ENCODE peak calls at places on chromosomes 1 and 21, in nine cellular contexts. E is K562, N is stomach, T is H1, J is SK-N-SH, U is SK-N-MC, G is transverse colon, S is upper lobe of left lung, B is HepG2. R is an unnamed sample.

GRCh38 chr1:212743901-212744475 is 44.3 kb upstream of the BATF3 start:
- DNase-seq in T (no peak), G (no peak), B (no peak), E (no peak), U (no peak), S (no peak), J (no peak), N (no peak), R (no peak)

GRCh38 chr1:160367516-160367900 is 637 bp downstream of the NHLH1 start:
- DNase-seq in U (no peak), E (no peak), S (no peak), J (no peak), N (no peak), G (no peak), B (no peak), T (no peak), R (no peak)

GRCh38 chr1:221035680-221036153 is 156.5 kb downstream of the HLX start:
- DNase-seq in T (no peak), E (peak), G (no peak), U (no peak), S (no peak), B (no peak), N (no peak), J (no peak), R (peak)

GRCh38 chr1:176517484-176517883 is 54.5 kb downstream of the PAPPA2 start:
- DNase-seq in N (no peak), S (no peak), G (no peak), E (peak), T (no peak), B (no peak), U (peak), J (peak), R (peak)

GRCh38 chr1:199124351-199124750 is 485.5 kb downstream of the PTPRC start:
- DNase-seq in N (no peak), U (no peak), G (no peak), T (no peak), E (no peak), B (no peak), J (no peak), S (no peak), R (no peak)

GRCh38 chr1:5164155-5164554 is 509.7 kb downstream of the AJAP1 start:
- DNase-seq in G (no peak), B (no peak), S (no peak), U (no peak), T (no peak), E (no peak), J (no peak), N (no peak), R (no peak)

GRCh38 chr1:92922378-92923035 is 38.8 kb downstream of the DIPK1A start:
- DNase-seq in J (no peak), T (no peak), E (peak), B (no peak), U (peak), N (no peak), S (no peak), G (no peak), R (no peak)

GRCh38 chr1:228335406-228336307 is 71.0 kb downstream of the TRIM11 start:
- DNase-seq in U (no peak), S (no peak), J (no peak), N (no peak), T (no peak), G (peak), B (no peak), E (no peak), R (no peak)

GRCh38 chr1:200802865-200803512 is 64.3 kb downstream of the CAMSAP2 start:
- DNase-seq in B (peak), T (peak), S (no peak), J (peak), E (peak), G (peak), U (peak), N (peak), R (peak)

GRCh38 chr1:151006331-151007052 is at the start of gene MINDY1:
- DNase-seq in J (peak), T (peak), S (no peak), U (no peak), E (peak), N (peak), G (peak), B (peak), R (no peak)

GRCh38 chr1:44013949-44014348 is 17.3 kb downstream of the SLC6A9 start:
- DNase-seq in U (no peak), J (no peak), E (no peak), S (no peak), N (no peak), T (no peak), G (no peak), B (no peak), R (no peak)

GRCh38 chr1:26234644-26235384 is 814 bp downstream of the CEP85 start:
- DNase-seq in G (peak), T (no peak), S (no peak), B (peak), N (no peak), U (no peak), E (peak), J (peak), R (peak)

GRCh38 chr21:16912075-16912474 is 600.8 kb upstream of the CXADR start:
- DNase-seq in B (no peak), E (no peak), G (no peak), U (no peak), J (no peak), T (no peak), N (no peak), S (no peak), R (no peak)

GRCh38 chr1:234139966-234140365 is 233.3 kb upstream of the COA6 start:
- DNase-seq in U (no peak), S (no peak), B (peak), J (no peak), T (no peak), N (no peak), G (no peak), E (no peak), R (peak)

GRCh38 chr1:204684206-204684536 is 1.4 kb downstream of the LRRN2 start:
- DNase-seq in N (no peak), S (no peak), E (no peak), U (no peak), T (no peak), J (no peak), G (no peak), B (no peak), R (no peak)

GRCh38 chr1:2322065-2322571 is 69.2 kb downstream of the MORN1 start:
- DNase-seq in T (no peak), B (peak), N (peak), G (peak), U (no peak), E (no peak), S (peak), J (no peak), R (no peak)
- TF ChIP-seq POLR2AphosphoS5 in T (no peak), B (no peak), N (no peak), G (peak), U (no peak), E (no peak), S (no peak), J (no peak), R (no peak)

GRCh38 chr1:155596864-155597263 is 13.2 kb upstream of the MSTO1 start:
- DNase-seq in T (no peak), B (no peak), J (no peak), G (no peak), S (no peak), U (no peak), E (no peak), N (no peak), R (no peak)

GRCh38 chr1:155598842-155599331 is 11.1 kb upstream of the MSTO1 start:
- DNase-seq in U (no peak), N (no peak), J (no peak), T (peak), E (peak), S (no peak), G (no peak), B (no peak), R (no peak)
- H3K27ac ChIP-seq in U (no peak), N (no peak), J (peak), T (no peak), E (peak), S (no peak), G (no peak), B (no peak), R (no peak)

GRCh38 chr1:225999912-226000337 is 782 bp upstream of the SDE2 start:
- DNase-seq in T (no peak), E (peak), J (no peak), N (no peak), B (peak), G (no peak), U (no peak), S (no peak), R (no peak)
- TF ChIP-seq POLR2AphosphoS5 in T (no peak), E (no peak), J (no peak), N (no peak), B (no peak), G (no peak), U (no peak), S (no peak), R (no peak)

DNA sequence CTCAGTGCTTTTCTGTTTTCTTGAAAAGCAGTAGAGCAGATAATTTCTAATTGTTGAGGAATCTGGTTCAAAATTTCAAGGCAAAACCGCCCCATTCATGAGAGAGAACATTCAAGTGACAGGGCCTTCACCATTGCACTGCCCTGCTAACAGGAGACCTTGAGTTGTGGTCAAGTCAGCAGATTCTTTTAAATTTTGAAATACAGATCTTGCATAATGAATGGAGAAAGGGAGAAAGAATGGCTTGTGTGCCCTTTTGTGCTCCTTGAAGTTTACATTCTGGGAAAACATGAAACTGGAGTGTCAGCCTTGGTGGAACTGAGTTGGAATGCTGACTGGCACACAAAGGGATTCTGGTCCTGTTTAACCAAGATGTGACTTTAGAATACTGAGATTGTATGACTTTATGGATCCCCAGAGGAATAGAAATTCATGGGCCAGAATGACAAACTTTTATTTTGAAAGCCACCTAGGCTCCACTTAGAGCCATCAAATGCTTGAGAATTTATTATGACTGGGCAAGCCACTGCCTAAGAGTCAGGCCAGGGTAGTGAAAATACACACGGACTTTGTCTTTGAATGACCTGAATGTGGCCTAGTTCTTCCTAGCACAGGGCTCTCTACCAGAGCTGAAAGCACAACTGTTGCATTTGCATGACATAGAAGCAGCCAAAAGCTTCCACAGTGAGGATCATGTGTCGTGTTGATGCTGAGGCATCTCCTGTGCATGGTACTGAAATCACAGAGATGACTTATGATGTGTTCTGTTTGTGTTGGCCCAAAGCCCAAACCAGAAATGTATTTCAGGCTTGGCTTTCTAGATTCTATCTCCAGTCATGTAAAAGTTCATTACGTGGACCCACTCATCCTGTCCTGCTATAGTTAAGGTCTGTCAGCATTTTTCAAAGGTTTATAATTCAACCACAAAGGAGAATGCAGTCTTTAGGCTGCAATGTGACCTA is 164.2 kb upstream of the UBE2U start:
- DNase-seq in S (no peak), N (peak), T (no peak), G (no peak), J (peak), U (no peak), B (no peak), E (no peak), R (peak)
- H3K27ac ChIP-seq in S (peak), N (peak), T (no peak), G (peak), J (peak), U (no peak), B (no peak), E (no peak), R (no peak)

GRCh38 chr1:113984710-113985109 is 5.4 kb downstream of the OLFML3 start:
- DNase-seq in T (no peak), G (no peak), N (no peak), S (no peak), U (no peak), B (no peak), E (no peak), J (no peak), R (no peak)

GRCh38 chr1:113983826-113984225 is 4.6 kb downstream of the OLFML3 start:
- DNase-seq in G (no peak), J (no peak), S (no peak), T (no peak), U (no peak), B (no peak), E (no peak), N (no peak), R (no peak)

GRCh38 chr1:113980120-113980519 is 846 bp downstream of the OLFML3 start:
- DNase-seq in N (peak), G (peak), B (no peak), U (no peak), J (no peak), S (peak), T (no peak), E (no peak), R (no peak)

GRCh38 chr1:113982955-113983742 is 3.9 kb downstream of the OLFML3 start:
- DNase-seq in B (no peak), N (no peak), S (peak), G (no peak), J (no peak), U (no peak), T (no peak), E (no peak), R (no peak)

GRCh38 chr1:113981962-113982931 is 3.0 kb downstream of the OLFML3 start:
- DNase-seq in N (peak), U (no peak), T (no peak), G (peak), E (peak), J (peak), S (peak), B (peak), R (no peak)
- TF ChIP-seq POLR2AphosphoS5 in N (peak), U (no peak), T (no peak), G (peak), E (no peak), J (no peak), S (peak), B (no peak), R (no peak)